ENCODE peak calls at places on chromosomes 1 and 21, in eight cellular contexts. O, P, F, Q, X, H, B and A are unnamed samples.

GRCh38 chr1:30111431-30111830 is 612.0 kb downstream of the MATN1 start:
- DNase-seq in X (peak; percentile 33), F (peak; percentile 48), H (peak; percentile 41), P (peak; percentile 55), B (peak; percentile 33), Q (peak; percentile 21), O (peak; percentile 14), A (peak; percentile 38)

GRCh38 chr1:966135-966602 is at the start of gene PLEKHN1:
- DNase-seq in X (peak; percentile 50), F (peak; percentile 71), P (no peak), H (peak; percentile 45), B (peak; percentile 59), O (peak; percentile 41), Q (no peak), A (peak; percentile 84)

GRCh38 chr1:201098992-201099391 is 13.2 kb downstream of the CACNA1S start:
- DNase-seq in P (no peak), F (no peak), O (no peak), H (no peak), B (no peak), Q (no peak), X (no peak), A (no peak)

GRCh38 chr1:227753999-227754764 is 18.9 kb downstream of the SNAP47 start:
- DNase-seq in X (no peak), F (no peak), Q (no peak), H (peak; percentile 64), B (no peak), O (peak; percentile 33), P (no peak), A (no peak)

GRCh38 chr1:1228187-1228586 is 3.6 kb downstream of the SDF4 start:
- DNase-seq in P (no peak), B (no peak), O (no peak), H (no peak), F (no peak), X (no peak), Q (no peak), A (no peak)

GRCh38 chr1:66533804-66534745 is at the start of gene SGIP1:
- DNase-seq in F (peak; percentile 32), X (peak; percentile 89), P (peak; percentile 48), Q (no peak), O (peak; percentile 74), B (no peak), H (peak; percentile 88), A (no peak)

GRCh38 chr1:228210076-228210651 is 2.3 kb downstream of the OBSCN start:
- DNase-seq in X (peak; percentile 17), O (no peak), H (no peak), P (no peak), B (peak; percentile 47), Q (no peak), F (no peak), A (peak; percentile 73)

GRCh38 chr1:109959974-109960744 is 24.4 kb upstream of the AHCYL1 start:
- DNase-seq in O (peak; percentile 66), P (peak; percentile 81), H (peak; percentile 78), B (peak; percentile 96), X (peak; percentile 66), F (no peak), Q (no peak), A (peak; percentile 59)

GRCh38 chr1:242201090-242201489 is 202.2 kb upstream of the MAP1LC3C start:
- DNase-seq in O (no peak), F (no peak), H (no peak), B (no peak), P (no peak), X (no peak), Q (no peak), A (no peak)

GRCh38 chr1:214946615-214947014 is 135.9 kb upstream of the KCNK2 start:
- DNase-seq in O (no peak), F (no peak), B (no peak), P (no peak), H (no peak), X (no peak), Q (no peak), A (no peak)

GRCh38 chr21:44867999-44868700 is 5.3 kb downstream of the PTTG1IP start:
- DNase-seq in Q (no peak), O (no peak), B (no peak), H (no peak), X (no peak), F (no peak), P (no peak), A (no peak)

GRCh38 chr21:44867464-44867863 is 6.0 kb downstream of the PTTG1IP start:
- DNase-seq in B (no peak), X (no peak), O (no peak), F (no peak), P (no peak), H (no peak), Q (no peak), A (no peak)

GRCh38 chr21:44869860-44870747 is 3.4 kb downstream of the PTTG1IP start:
- DNase-seq in F (no peak), O (peak; percentile 96), Q (no peak), B (peak; percentile 85), P (no peak), X (peak; percentile 97), H (peak; percentile 96), A (peak; percentile 78)

GRCh38 chr21:44866780-44867179 is 6.7 kb downstream of the PTTG1IP start:
- DNase-seq in O (peak; percentile 90), X (peak; percentile 86), H (peak; percentile 66), Q (no peak), P (no peak), F (no peak), B (no peak), A (no peak)

GRCh38 chr21:44868707-44869106 is 4.8 kb downstream of the PTTG1IP start:
- DNase-seq in X (no peak), O (no peak), H (no peak), F (no peak), B (no peak), P (no peak), Q (no peak), A (no peak)
- H3K4me1 ChIP-seq in X (peaks cover 52% of the 10 kb centered on the region), O (peaks cover 72% of the 10 kb centered on the region), H (peaks cover 41% of the 10 kb centered on the region), F (peaks cover 38% of the 10 kb centered on the region), B (peaks cover 60% of the 10 kb centered on the region), P (peaks cover 22% of the 10 kb centered on the region), Q (peaks cover 23% of the 10 kb centered on the region), A (peaks cover 55% of the 10 kb centered on the region)

GRCh38 chr1:5947071-5947821 is 45.0 kb downstream of the NPHP4 start:
- DNase-seq in F (no peak), X (no peak), Q (no peak), O (no peak), P (no peak), H (no peak), B (no peak), A (no peak)
- H3K4me3 ChIP-seq in F (no peak overlapping the region), X (no peak overlapping the region), Q (no peak overlapping the region), O (no peak overlapping the region), P (peak overlapping the region; percentile 23), H (no peak overlapping the region), B (no peak overlapping the region), A (no peak overlapping the region)

GRCh38 chr1:118123436-118123835 is 61.6 kb downstream of the SPAG17 start:
- DNase-seq in F (no peak), O (no peak), X (no peak), P (no peak), Q (no peak), H (no peak), B (no peak), A (no peak)
- H3K4me2 ChIP-seq in F (no peak overlapping the region), O (no peak overlapping the region), X (no peak overlapping the region), P (no peak overlapping the region), Q (no peak overlapping the region), H (no peak overlapping the region), B (no peak overlapping the region), A (no peak overlapping the region)

GRCh38 chr1:12078575-12078937 is 15.5 kb downstream of the TNFRSF8 start:
- DNase-seq in Q (no peak), H (no peak), B (no peak), F (no peak), P (no peak), X (no peak), O (no peak), A (no peak)
- H3K4me1 ChIP-seq in Q (peaks cover 20% of the 10 kb centered on the region), H (peaks cover 6% of the 10 kb centered on the region), B (no peaks in the 10 kb centered on the region), F (peaks cover 53% of the 10 kb centered on the region), P (no peaks in the 10 kb centered on the region), X (peaks cover 3% of the 10 kb centered on the region), O (peaks cover 6% of the 10 kb centered on the region), A (no peaks in the 10 kb centered on the region)

GRCh38 chr1:25570798-25571521 is 27.6 kb downstream of the LDLRAP1 start:
- DNase-seq in P (no peak), F (no peak), X (no peak), O (no peak), B (no peak), H (no peak), Q (no peak), A (no peak)

GRCh38 chr1:25567710-25568089 is 24.3 kb downstream of the LDLRAP1 start:
- DNase-seq in O (no peak), P (no peak), X (no peak), B (no peak), F (no peak), H (no peak), Q (no peak), A (no peak)

GRCh38 chr1:25568090-25568833 is 24.9 kb downstream of the LDLRAP1 start:
- DNase-seq in O (peak; percentile 50), Q (no peak), H (peak; percentile 63), B (no peak), P (no peak), F (no peak), X (peak; percentile 80), A (peak; percentile 96)

GRCh38 chr1:25569599-25570458 is 26.4 kb downstream of the LDLRAP1 start:
- DNase-seq in F (peak; percentile 51), X (no peak), Q (peak; percentile 33), P (no peak), H (no peak), O (peak; percentile 55), B (no peak), A (peak; percentile 41)

GRCh38 chr1:25568834-25569598 is 25.6 kb downstream of the LDLRAP1 start:
- DNase-seq in P (no peak), B (peak; percentile 25), O (peak; percentile 86), X (peak; percentile 93), F (peak; percentile 81), H (peak; percentile 88), Q (no peak), A (peak; percentile 76)
- H3K4me3 ChIP-seq in P (no peak overlapping the region), B (no peak overlapping the region), O (no peak overlapping the region), X (no peak overlapping the region), F (no peak overlapping the region), H (no peak overlapping the region), Q (no peak overlapping the region), A (peak overlapping the region; percentile 40)

GRCh38 chr1:39508857-39509305 is 17.4 kb downstream of the BMP8A start:
- DNase-seq in F (no peak), B (no peak), X (no peak), P (no peak), O (peak; percentile 41), H (no peak), Q (peak; percentile 43), A (peak; percentile 14)
- H3K4me2 ChIP-seq in F (no peak overlapping the region), B (no peak overlapping the region), X (no peak overlapping the region), P (no peak overlapping the region), O (peak overlapping the region; percentile 30), H (no peak overlapping the region), Q (peak overlapping the region; percentile 71), A (peak overlapping the region; percentile 1)

DNA sequence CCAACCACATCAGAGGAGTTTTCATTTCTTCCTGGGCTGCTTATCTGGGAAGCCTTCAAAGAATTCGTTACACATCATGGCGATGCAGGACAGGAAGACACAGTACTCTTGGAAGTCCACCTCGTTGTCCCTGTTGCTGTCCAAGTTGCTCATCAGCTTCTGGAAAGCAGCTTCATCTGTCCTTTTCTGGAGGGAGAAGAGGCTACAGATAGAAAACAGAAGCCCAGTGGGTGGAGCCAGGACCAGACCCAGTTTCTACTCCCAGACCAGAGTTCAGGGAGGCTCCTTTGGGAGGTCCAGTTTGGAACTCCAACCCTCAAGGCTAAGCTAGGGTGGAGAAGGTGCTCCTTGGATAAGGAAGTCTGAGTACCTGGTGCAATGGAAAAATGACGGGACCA is 1.9 kb downstream of the S100A4 start:
- DNase-seq in H (no peak), X (no peak), B (no peak), P (no peak), Q (no peak), F (no peak), O (no peak), A (no peak)
- H3K4me1 ChIP-seq in H (peaks cover 38% of the 10 kb centered on the region), X (peaks cover 74% of the 10 kb centered on the region), B (peaks cover 82% of the 10 kb centered on the region), P (peaks cover 13% of the 10 kb centered on the region), Q (peaks cover 16% of the 10 kb centered on the region), F (peaks cover 77% of the 10 kb centered on the region), O (peaks cover 39% of the 10 kb centered on the region), A (peaks cover 92% of the 10 kb centered on the region)